ENCODE peak calls at places on chromosomes 1 and 21, in ten cellular contexts. U is stimulated activated CD4-positive, alpha-beta T cell treated with anti-CD3 and anti-CD28 coated beads, Interleukin-2, amount 100 ng/mL, for 24 hours; I is NCI-H526 treated with DMSO at 0.1 percent for 48 hours; F is brain microvascular endothelial cell; D is foreskin melanocyte; E is naive B cell; A is fibroblast of the conjunctiva; P is progenitor cell of endocrine pancreas; S is naive thymus-derived CD4-positive, alpha-beta T cell; G is CD8-positive, alpha-beta T cell. N is an unnamed sample.

GRCh38 chr1:212315907-212316306 is 30.7 kb downstream of the PPP2R5A start:
- DNase-seq in U (no peak), I (no peak), F (peak; percentile 23), D (peak; percentile 39), E (no peak), A (no peak), P (no peak), S (no peak), G (no peak), N (no peak)

GRCh38 chr1:201004732-201005131 is 18.8 kb downstream of the KIF21B start:
- DNase-seq in U (no peak), I (no peak), F (no peak), D (no peak), E (no peak), A (no peak), P (no peak), S (no peak), G (no peak), N (no peak)

GRCh38 chr1:207277241-207277640 is 44.2 kb upstream of the CD55 start:
- DNase-seq in U (no peak), I (no peak), F (no peak), D (no peak), E (no peak), A (no peak), P (no peak), S (no peak), G (no peak), N (no peak)

GRCh38 chr1:65247419-65248359 is 61.7 kb upstream of the DNAJC6 start:
- DNase-seq in U (no peak), I (no peak), F (peak; percentile 83), D (peak; percentile 100), E (no peak), A (peak; percentile 76), P (no peak), S (no peak), G (no peak), N (no peak)

GRCh38 chr1:74343191-74343590 is 108.0 kb downstream of the TNNI3K start:
- DNase-seq in U (no peak), I (no peak), F (peak; percentile 14), D (no peak), E (no peak), A (no peak), P (no peak), S (no peak), G (no peak), N (no peak)

GRCh38 chr21:27268290-27268689 is 301.4 kb upstream of the ADAMTS5 start:
- DNase-seq in U (no peak), I (no peak), F (peak; percentile 33), D (peak; percentile 56), E (no peak), A (no peak), P (no peak), S (no peak), G (no peak), N (no peak)

GRCh38 chr1:54221867-54222484 is 22.0 kb downstream of the MRPL37 start:
- DNase-seq in U (no peak), I (no peak), F (no peak), D (no peak), E (no peak), A (no peak), P (no peak), S (no peak), G (no peak), N (no peak)

GRCh38 chr1:197737916-197738315 is 37.4 kb downstream of the DENND1B start:
- DNase-seq in U (no peak), I (no peak), F (no peak), D (no peak), E (no peak), A (no peak), P (no peak), S (no peak), G (no peak), N (no peak)

GRCh38 chr1:207873055-207873890 is 37.7 kb downstream of the CD34 start:
- DNase-seq in U (peak; percentile 52), I (peak; percentile 64), F (no peak), D (no peak), E (no peak), A (no peak), P (no peak), S (peak; percentile 54), G (no peak), N (no peak)

GRCh38 chr1:1596493-1597274 is 3.3 kb downstream of the FNDC10 start:
- DNase-seq in U (no peak), I (no peak), F (no peak), D (no peak), E (no peak), A (no peak), P (no peak), S (no peak), G (no peak), N (no peak)

GRCh38 chr1:219716611-219717114 is 103.8 kb upstream of the ZC3H11B start:
- DNase-seq in U (no peak), I (no peak), F (no peak), D (no peak), E (no peak), A (no peak), P (no peak), S (no peak), G (no peak), N (no peak)

GRCh38 chr1:20634594-20635084 is 1.4 kb downstream of the PINK1 start:
- DNase-seq in U (no peak), I (no peak), F (no peak), D (no peak), E (no peak), A (no peak), P (no peak), S (no peak), G (no peak), N (peak; percentile 38)

GRCh38 chr21:45374826-45375455 is 30.0 kb upstream of the COL18A1 start:
- DNase-seq in U (no peak), I (no peak), F (no peak), D (no peak), E (no peak), A (no peak), P (no peak), S (no peak), G (no peak), N (no peak)

GRCh38 chr1:114473796-114474195 is 37.2 kb downstream of the TRIM33 start:
- DNase-seq in U (no peak), I (no peak), F (no peak), D (no peak), E (no peak), A (no peak), P (no peak), S (no peak), G (no peak), N (no peak)

GRCh38 chr1:54980528-54981241 is at the start of gene TMEM61:
- DNase-seq in U (no peak), I (no peak), F (no peak), D (no peak), E (no peak), A (no peak), P (no peak), S (no peak), G (no peak), N (no peak)

GRCh38 chr1:88061106-88061829 is 622.8 kb upstream of the PKN2 start:
- DNase-seq in U (no peak), I (peak; percentile 20), F (peak; percentile 57), D (peak; percentile 46), E (peak; percentile 23), A (peak; percentile 34), P (no peak), S (no peak), G (no peak), N (no peak)